ENCODE peak calls at places on chromosomes 1 and 21, in five cellular contexts. I, C, X, L and O are unnamed samples.

GRCh38 chr1:117838911-117839310 is 90.5 kb downstream of the GDAP2 start:
- DNase-seq in L (no peak), C (no peak), X (peak), I (no peak), O (no peak)

GRCh38 chr21:31181089-31181757 is 142.9 kb upstream of the KRTAP19-8 start:
- DNase-seq in L (no peak), I (no peak), C (no peak), X (no peak), O (no peak)

GRCh38 chr1:227961651-227962050 is 13.9 kb upstream of the WNT9A start:
- DNase-seq in L (no peak), C (no peak), I (no peak), X (no peak), O (peak)

GRCh38 chr1:32774950-32775634 is 42.1 kb downstream of the YARS1 start:
- DNase-seq in L (no peak), I (no peak), X (no peak), C (peak), O (no peak)

GRCh38 chr1:47388548-47389238 is 27.4 kb upstream of the FOXE3 start:
- DNase-seq in C (peak), I (peak), L (peak), X (peak), O (peak)

GRCh38 chr1:57637155-57637554 is 213.3 kb upstream of the DAB1 start:
- DNase-seq in X (no peak), I (no peak), C (no peak), L (no peak), O (no peak)

GRCh38 chr1:11316701-11317100 is 43.7 kb downstream of the UBIAD1 start:
- DNase-seq in L (no peak), X (peak), C (no peak), I (no peak), O (no peak)

GRCh38 chr1:119828266-119828665 is 17.0 kb upstream of the REG4 start:
- DNase-seq in L (no peak), C (no peak), I (no peak), X (no peak), O (no peak)

GRCh38 chr1:53542551-53542950 is 83.4 kb downstream of the DMRTB1 start:
- DNase-seq in C (no peak), I (no peak), L (no peak), X (no peak), O (no peak)

GRCh38 chr21:26072891-26073615 is 97.5 kb downstream of the APP start:
- DNase-seq in C (no peak), I (no peak), L (no peak), X (peak), O (no peak)

GRCh38 chr21:45420623-45421041 is 15.7 kb downstream of the COL18A1 start:
- DNase-seq in C (peak), X (no peak), L (peak), I (no peak), O (peak)

GRCh38 chr1:22447581-22448215 is 4.0 kb upstream of the ZBTB40 start:
- DNase-seq in L (peak), X (peak), I (no peak), C (no peak), O (no peak)

GRCh38 chr1:223748405-223748772 is 36.0 kb downstream of the CAPN2 start:
- DNase-seq in I (no peak), X (peak), C (no peak), L (no peak), O (no peak)

GRCh38 chr1:175839678-175840669 is 96.6 kb upstream of the TNR start:
- DNase-seq in L (peak), C (no peak), X (no peak), I (no peak), O (no peak)

GRCh38 chr1:184487561-184488200 is 100.9 kb downstream of the C1orf21 start:
- DNase-seq in L (no peak), X (no peak), I (no peak), C (no peak), O (no peak)

GRCh38 chr21:20802631-20803260 is 195.5 kb upstream of the NCAM2 start:
- DNase-seq in L (no peak), C (no peak), I (no peak), X (no peak), O (no peak)